ENCODE peak calls at places on chromosomes 12 and 14, in four cellular contexts. R is natural killer cell, T is activated B cell treated with CpG ODN at 0.5 μM for 24 hours, A is heart left ventricle. N is an unnamed sample.

GRCh38 chr14:87065366-87065765 is 927.6 kb downstream of the GALC start:
- ATAC-seq in R (no peak), T (no peak), A (no peak), N (no peak)

GRCh38 chr12:87383705-87384104 is 645.5 kb downstream of the C12orf50 start:
- ATAC-seq in T (no peak), R (no peak), A (no peak), N (no peak)

GRCh38 chr12:21763531-21763930 is 11.0 kb downstream of the KCNJ8 start:
- ATAC-seq in R (no peak), A (no peak), T (no peak), N (peak)

GRCh38 chr12:66725031-66725430 is 46.2 kb upstream of the GRIP1 start:
- ATAC-seq in R (no peak), A (no peak), T (no peak), N (no peak)

GRCh38 chr12:132375747-132376463 is 46.5 kb upstream of the GALNT9 start:
- ATAC-seq in A (no peak), T (no peak), R (no peak), N (no peak)

GRCh38 chr12:39772708-39773665 is 153.4 kb upstream of the ABCD2 start:
- ATAC-seq in R (no peak), A (no peak), T (no peak), N (no peak)

GRCh38 chr12:50243507-50243906 is 39.8 kb downstream of the LIMA1 start:
- ATAC-seq in A (no peak), T (no peak), R (no peak), N (no peak)

GRCh38 chr14:103519043-103519836 is 3.4 kb downstream of the CKB start:
- ATAC-seq in R (no peak), A (no peak), T (no peak), N (no peak)

GRCh38 chr12:130280226-130280625 is 57.5 kb upstream of the PIWIL1 start:
- ATAC-seq in A (no peak), R (no peak), T (no peak), N (no peak)

GRCh38 chr14:34711169-34711568 is 3.2 kb downstream of the CFL2 start:
- ATAC-seq in A (peak), R (no peak), T (no peak), N (no peak)

GRCh38 chr14:103093856-103094405 is 594 bp upstream of the EXOC3L4 start:
- ATAC-seq in R (no peak), A (no peak), T (no peak), N (no peak)

GRCh38 chr14:59206892-59207291 is 18.4 kb downstream of the DAAM1 start:
- ATAC-seq in R (no peak), T (no peak), A (no peak), N (no peak)

GRCh38 chr12:92467886-92468285 is 234.9 kb upstream of the PLEKHG7 start:
- ATAC-seq in R (no peak), T (peak), A (no peak), N (peak)

GRCh38 chr12:8156416-8156815 is 399 bp upstream of the ZNF705A start:
- ATAC-seq in A (no peak), T (no peak), R (no peak), N (no peak)

GRCh38 chr14:63438065-63438757 is 105.0 kb downstream of the PPP2R5E start:
- ATAC-seq in T (no peak), R (peak), A (peak), N (no peak)

GRCh38 chr14:94819531-94819930 is 49.6 kb upstream of the GSC start:
- ATAC-seq in R (no peak), A (no peak), T (no peak), N (no peak)

GRCh38 chr12:65325183-65325582 is 46.7 kb downstream of the MSRB3 start:
- ATAC-seq in T (no peak), A (peak), R (no peak), N (no peak)

GRCh38 chr14:73942180-73942579 is 7.7 kb downstream of the FAM161B start:
- ATAC-seq in R (no peak), A (no peak), T (no peak), N (no peak)

GRCh38 chr14:32128703-32129102 is 51.6 kb downstream of the ARHGAP5 start:
- ATAC-seq in R (no peak), T (no peak), A (peak), N (no peak)

GRCh38 chr14:69475194-69475818 is 9.2 kb upstream of the PLEKHD1 start:
- ATAC-seq in R (no peak), A (no peak), T (peak), N (peak)

GRCh38 chr14:58191763-58192596 is 8.0 kb upstream of the ACTR10 start:
- ATAC-seq in A (no peak), T (no peak), R (no peak), N (no peak)

GRCh38 chr14:31106768-31107167 is 80.6 kb upstream of the STRN3 start:
- ATAC-seq in R (no peak), T (no peak), A (no peak), N (no peak)

GRCh38 chr14:32932302-32932920 is 6.3 kb upstream of the NPAS3 start:
- ATAC-seq in A (no peak), R (no peak), T (no peak), N (no peak)

GRCh38 chr12:110657747-110658146 is 31.2 kb downstream of the HVCN1 start:
- ATAC-seq in A (no peak), R (no peak), T (no peak), N (no peak)

GRCh38 chr12:50258167-50258551 is 25.2 kb downstream of the LIMA1 start:
- ATAC-seq in R (no peak), A (peak), T (no peak), N (no peak)

GRCh38 chr12:65944637-65945036 is 120.4 kb downstream of the HMGA2 start:
- ATAC-seq in T (no peak), R (no peak), A (no peak), N (no peak)

N was measured in stimulated activated memory B cell treated with anti-CD40 and anti-IgM and Interleukin-4, amounts not matched to agents 10 μg/mL and 1 μg/mL and 100 μg/mL, for 72 hours.